ENCODE peak calls at places on chromosomes 2 and 18, in nine cellular contexts. A is astrocyte; W is upper lobe of right lung; C is endodermal cell; T is spleen; B is neural progenitor cell; M is MG63; V is ovary; F is CD8-positive, alpha-beta T cell. E is an unnamed sample. For H3K27me3, the result is how much of the 10 kb centered on the place peaks cover.

GRCh38 chr2:69034845-69035244 is 21.9 kb downstream of the ANTXR1 start:
- DNase-seq in A (no peak), W (no peak), C (no peak), T (no peak), B (no peak), M (no peak), V (no peak), F (no peak), E (no peak)

GRCh38 chr18:62497171-62497783 is 25.5 kb upstream of the ZCCHC2 start:
- DNase-seq in A (no peak), W (no peak), C (no peak), T (no peak), B (no peak), M (no peak), V (no peak), F (no peak), E (no peak)

GRCh38 chr18:63366270-63366990 is 576 bp downstream of the KDSR start:
- DNase-seq in A (peak), W (peak), C (peak), T (peak), B (peak), M (peak), V (peak), F (peak), E (no peak)

GRCh38 chr2:42105330-42106256 is 57.8 kb downstream of the PKDCC start:
- DNase-seq in A (no peak), W (peak), C (peak), T (peak), B (no peak), M (no peak), V (no peak), F (peak), E (no peak)

GRCh38 chr2:210269148-210269547 is 43.9 kb upstream of the ACADL start:
- DNase-seq in A (no peak), W (no peak), C (peak), T (no peak), B (peak), M (no peak), V (no peak), F (no peak), E (no peak)

GRCh38 chr2:186460465-186460864 is 25.6 kb upstream of the ZC3H15 start:
- DNase-seq in A (peak), W (no peak), C (no peak), T (no peak), B (peak), M (no peak), V (no peak), F (no peak), E (no peak)

GRCh38 chr2:129877795-129878775 is 101.4 kb upstream of the RAB6C start:
- DNase-seq in A (peak), W (peak), C (peak), T (peak), B (no peak), M (no peak), V (no peak), F (no peak), E (no peak)

GRCh38 chr2:16756831-16757644 is 91.4 kb upstream of the CYRIA start:
- DNase-seq in A (peak), W (peak), C (peak), T (peak), B (peak), M (peak), V (peak), F (peak), E (no peak)

GRCh38 chr2:149031396-149031795 is 7.1 kb upstream of the LYPD6B start:
- DNase-seq in A (no peak), W (no peak), C (no peak), T (no peak), B (no peak), M (no peak), V (no peak), F (no peak), E (no peak)

GRCh38 chr2:149027602-149028250 is 10.8 kb upstream of the LYPD6B start:
- DNase-seq in A (no peak), W (no peak), C (peak), T (no peak), B (peak), M (no peak), V (no peak), F (no peak), E (no peak)

GRCh38 chr2:149028377-149028776 is 10.1 kb upstream of the LYPD6B start:
- DNase-seq in A (no peak), W (no peak), C (peak), T (no peak), B (no peak), M (no peak), V (no peak), F (no peak), E (no peak)

GRCh38 chr2:149028891-149029290 is 9.6 kb upstream of the LYPD6B start:
- DNase-seq in A (no peak), W (no peak), C (no peak), T (no peak), B (no peak), M (no peak), V (no peak), F (no peak), E (no peak)

DNA sequence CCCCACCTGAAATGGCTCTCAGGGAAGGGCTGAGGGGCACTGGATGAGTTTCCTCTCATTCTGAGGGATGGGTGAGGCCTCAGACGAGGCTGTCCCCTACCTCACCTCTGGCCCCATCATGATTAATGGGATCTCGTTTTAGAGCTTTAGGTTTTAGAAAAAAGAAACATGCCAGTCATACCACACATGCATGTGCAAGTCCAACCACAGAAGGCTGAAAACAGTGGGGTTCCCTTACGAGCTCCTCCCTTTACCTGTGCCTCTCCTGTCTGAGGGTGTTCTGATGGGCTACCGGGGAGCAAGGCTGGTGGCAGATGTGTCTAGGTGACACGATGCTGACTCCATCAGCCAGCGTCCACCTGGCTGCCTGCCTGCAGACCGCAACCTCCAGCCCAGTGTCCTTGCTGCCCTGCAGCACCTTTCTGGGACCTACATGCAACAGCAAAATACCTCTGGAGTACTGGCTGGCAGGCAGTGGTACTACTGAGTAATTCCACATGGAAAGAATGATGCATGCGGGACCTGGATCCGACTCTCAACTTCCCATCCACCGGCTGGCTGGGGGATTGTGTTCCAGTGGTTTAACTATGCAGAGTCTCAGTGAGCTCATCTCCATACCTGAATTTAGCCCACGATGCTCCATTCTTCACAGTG is 9.1 kb upstream of the LYPD6B start:
- DNase-seq in A (no peak), W (no peak), C (peak), T (no peak), B (no peak), M (no peak), V (no peak), F (no peak), E (no peak)
- H3K27me3 ChIP-seq in A (under half), W (under half), C (under half), T (under half), B (under half), M (under half), V (under half), F (under half), E (under half)

DNA sequence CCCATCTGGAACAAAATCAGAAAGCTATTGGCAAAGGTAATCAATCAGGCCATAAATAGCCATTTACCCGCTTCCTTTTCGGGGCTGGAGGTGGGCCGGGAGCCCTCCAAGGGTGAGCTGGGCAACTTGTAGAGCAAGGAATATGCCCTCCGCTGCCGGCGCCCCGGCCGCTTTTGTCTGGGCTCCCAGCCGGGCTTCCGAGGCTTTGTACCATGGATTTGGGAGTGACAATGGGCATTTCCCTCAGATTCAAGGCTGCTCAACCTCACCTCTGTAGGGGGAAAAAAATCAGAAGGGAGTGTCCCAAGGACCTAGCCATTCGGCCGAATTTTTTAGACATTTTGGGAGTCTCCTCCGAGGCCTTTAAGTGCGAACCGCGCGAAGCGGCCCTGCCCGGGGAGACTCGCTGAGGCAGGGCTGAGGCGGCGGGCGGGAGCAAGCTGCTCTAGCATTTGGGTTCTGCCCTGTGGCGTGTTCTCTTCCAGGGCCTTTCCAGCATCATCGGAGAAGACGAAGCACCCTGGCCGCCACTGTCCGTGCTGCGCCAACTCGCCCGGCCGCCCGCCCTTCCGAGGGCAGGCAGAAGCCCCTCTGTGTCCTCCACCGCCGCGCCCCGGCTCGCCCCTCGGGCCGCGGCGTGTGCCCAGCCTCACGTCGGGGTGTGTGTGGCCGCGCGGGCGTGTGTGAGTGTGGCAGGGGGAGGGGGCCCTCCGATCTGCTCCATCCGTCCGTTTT is 975 bp upstream of the HOXD9 start:
- DNase-seq in A (no peak), W (no peak), C (peak), T (no peak), B (no peak), M (no peak), V (no peak), F (no peak), E (no peak)
- H3K27me3 ChIP-seq in A (half or more), W (half or more), C (half or more), T (half or more), B (half or more), M (under half), V (under half), F (half or more), E (under half)

GRCh38 chr2:70904371-70905216 is 31.1 kb upstream of the ATP6V1B1 start:
- DNase-seq in A (no peak), W (no peak), C (peak), T (no peak), B (peak), M (no peak), V (no peak), F (no peak), E (no peak)

GRCh38 chr2:70905443-70905842 is 30.3 kb upstream of the ATP6V1B1 start:
- DNase-seq in A (no peak), W (no peak), C (peak), T (no peak), B (no peak), M (no peak), V (no peak), F (no peak), E (no peak)

GRCh38 chr2:70906439-70907018 is 29.2 kb upstream of the ATP6V1B1 start:
- DNase-seq in A (no peak), W (no peak), C (peak), T (no peak), B (peak), M (peak), V (no peak), F (no peak), E (no peak)

GRCh38 chr2:70906022-70906421 is 29.7 kb upstream of the ATP6V1B1 start:
- DNase-seq in A (no peak), W (no peak), C (peak), T (no peak), B (no peak), M (no peak), V (no peak), F (no peak), E (no peak)

GRCh38 chr2:70907130-70907756 is 28.5 kb upstream of the ATP6V1B1 start:
- DNase-seq in A (no peak), W (no peak), C (peak), T (no peak), B (peak), M (peak), V (no peak), F (no peak), E (no peak)
- H3K27me3 ChIP-seq in A (under half), W (half or more), C (half or more), T (half or more), B (half or more), M (under half), V (under half), F (under half), E (under half)

DNA sequence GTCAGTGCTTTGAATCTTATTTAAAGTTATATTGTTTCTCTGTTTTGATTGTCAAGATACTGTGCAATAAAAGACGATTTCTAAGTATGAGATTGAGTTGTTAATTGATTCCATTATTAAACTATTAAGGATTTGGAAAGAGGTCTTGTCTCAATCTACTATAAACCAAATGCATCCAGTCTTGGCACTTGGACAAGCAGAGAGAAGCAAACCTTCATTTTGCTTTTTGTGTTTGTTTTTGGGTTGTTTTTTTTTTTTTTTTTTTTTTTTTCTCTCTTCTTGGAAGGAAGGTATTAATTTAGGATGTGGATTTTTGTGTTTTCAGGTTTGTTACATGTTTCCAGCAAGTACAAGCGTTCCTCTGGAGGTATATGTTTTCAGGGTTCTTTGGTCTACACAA is 1.6 kb downstream of the PRKCE start:
- DNase-seq in A (no peak), W (no peak), C (no peak), T (no peak), B (no peak), M (no peak), V (no peak), F (no peak), E (no peak)
- H3K27me3 ChIP-seq in A (under half), W (under half), C (half or more), T (under half), B (half or more), M (under half), V (under half), F (under half), E (under half)

GRCh38 chr2:232353660-232354059 is 24.9 kb upstream of the ALPP start:
- DNase-seq in A (no peak), W (peak), C (no peak), T (peak), B (no peak), M (no peak), V (no peak), F (no peak), E (no peak)
- H3K27me3 ChIP-seq in A (under half), W (half or more), C (under half), T (under half), B (under half), M (under half), V (under half), F (under half), E (under half)

DNA sequence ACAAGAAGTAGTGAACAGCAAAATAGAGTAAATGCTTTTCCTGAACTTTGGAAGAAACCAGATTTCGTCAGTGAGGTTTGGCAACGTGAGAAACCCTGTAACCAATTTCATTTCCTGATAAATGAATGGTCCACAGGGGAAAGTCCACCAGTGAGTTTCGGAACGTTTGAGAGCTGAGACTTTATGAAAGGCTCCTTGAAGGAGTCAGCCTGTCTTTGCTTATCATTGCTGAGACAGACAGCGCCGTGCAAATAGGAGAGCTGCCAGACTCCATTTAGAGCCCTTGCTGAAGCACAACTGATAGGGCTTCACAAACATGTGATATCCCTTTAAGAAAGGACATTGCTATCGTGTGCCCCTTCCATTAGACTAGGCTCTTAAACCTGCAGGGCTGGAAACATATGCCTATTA is 121.8 kb upstream of the SMAD7 start:
- DNase-seq in A (no peak), W (no peak), C (no peak), T (no peak), B (no peak), M (no peak), V (no peak), F (no peak), E (no peak)
- H3K27me3 ChIP-seq in A (under half), W (under half), C (under half), T (under half), B (under half), M (under half), V (under half), F (under half), E (under half)

GRCh38 chr2:38074047-38074774 is 1.7 kb downstream of the CYP1B1 start:
- DNase-seq in A (no peak), W (peak), C (peak), T (peak), B (peak), M (peak), V (no peak), F (no peak), E (no peak)

GRCh38 chr2:38074775-38075435 is 1.0 kb downstream of the CYP1B1 start:
- DNase-seq in A (peak), W (peak), C (peak), T (peak), B (peak), M (peak), V (peak), F (no peak), E (no peak)

GRCh38 chr2:38076710-38077430 is 919 bp upstream of the CYP1B1 start:
- DNase-seq in A (peak), W (peak), C (peak), T (peak), B (peak), M (peak), V (peak), F (no peak), E (peak)

GRCh38 chr2:38076250-38076709 is 329 bp upstream of the CYP1B1 start:
- DNase-seq in A (peak), W (peak), C (peak), T (peak), B (peak), M (peak), V (peak), F (no peak), E (no peak)

DNA sequence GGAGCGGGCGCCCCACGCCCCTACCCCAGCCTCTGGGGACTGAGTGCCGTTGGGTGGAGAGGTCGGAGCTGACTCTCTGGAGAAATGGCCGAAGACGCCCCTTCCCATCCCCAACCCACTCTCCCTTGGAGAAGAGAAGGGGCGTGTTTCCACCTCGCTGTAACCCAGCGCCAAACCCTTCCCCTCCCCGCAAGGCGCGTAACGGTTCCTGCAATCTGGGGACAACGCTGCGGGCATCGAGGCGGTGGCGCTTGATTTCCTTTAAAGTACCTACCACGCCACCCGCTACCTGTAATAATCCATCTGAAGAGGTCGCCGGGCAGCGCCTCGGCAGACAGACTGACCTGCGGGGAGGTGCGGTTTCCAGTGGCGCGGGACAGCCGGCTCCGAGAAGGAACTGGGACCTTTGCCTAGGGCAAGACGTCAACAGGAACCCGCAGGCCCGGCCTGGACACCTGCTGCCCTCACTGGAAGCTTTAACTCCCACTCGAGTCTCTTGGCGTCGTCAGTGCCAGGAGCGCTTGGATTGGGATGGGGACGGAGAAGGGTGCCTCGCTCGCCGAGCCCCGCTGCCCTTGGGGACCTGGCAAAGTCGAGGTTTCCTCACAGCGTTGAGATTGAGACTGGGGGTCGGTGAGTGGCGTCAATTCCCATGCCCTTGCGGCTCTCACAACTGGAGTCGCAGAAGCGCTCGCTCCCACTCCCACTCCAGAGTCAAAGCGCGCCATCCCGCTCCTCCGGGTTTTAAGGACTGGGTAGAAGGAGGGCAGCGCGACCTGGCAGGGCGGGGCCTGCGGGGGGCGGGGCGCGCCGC is at the start of gene CYP1B1:
- DNase-seq in A (peak), W (peak), C (peak), T (peak), B (peak), M (no peak), V (peak), F (no peak), E (no peak)
- H3K27me3 ChIP-seq in A (under half), W (under half), C (under half), T (under half), B (half or more), M (under half), V (under half), F (under half), E (under half)

GRCh38 chr2:233115121-233115520 is 55.0 kb downstream of the INPP5D start:
- DNase-seq in A (no peak), W (peak), C (no peak), T (no peak), B (no peak), M (no peak), V (no peak), F (no peak), E (no peak)
- H3K27me3 ChIP-seq in A (under half), W (under half), C (under half), T (under half), B (under half), M (under half), V (under half), F (under half), E (under half)

GRCh38 chr2:240324312-240325005 is 111.0 kb upstream of the GPC1 start:
- DNase-seq in A (no peak), W (no peak), C (peak), T (no peak), B (no peak), M (no peak), V (no peak), F (no peak), E (no peak)
- H3K27me3 ChIP-seq in A (under half), W (under half), C (under half), T (under half), B (under half), M (under half), V (under half), F (under half), E (under half)